ENCODE peak calls at places on chromosome 4, in nine cellular contexts. O, P, D, U, E, G, S, T and Y are unnamed samples.

GRCh38 chr4:3469386-3470243 is 6.5 kb downstream of the DOK7 start:
- DNase-seq in O (no peak), G (no peak), S (no peak), E (peak; percentile 64), T (no peak), U (no peak), D (no peak), P (no peak), Y (no peak)

GRCh38 chr4:128285085-128286023 is 2.3 kb downstream of the PGRMC2 start:
- DNase-seq in P (no peak), T (no peak), G (no peak), D (no peak), U (no peak), E (no peak), O (no peak), S (no peak), Y (no peak)

GRCh38 chr4:128862608-128863313 is 53.3 kb downstream of the JADE1 start:
- DNase-seq in U (peak; percentile 16), P (no peak), T (peak; percentile 20), E (no peak), G (no peak), O (no peak), D (peak; percentile 60), S (no peak), Y (no peak)

GRCh38 chr4:54213812-54214211 is 15.3 kb upstream of the PDGFRA start:
- DNase-seq in U (no peak), E (no peak), T (no peak), D (no peak), O (no peak), G (no peak), S (peak; percentile 51), P (no peak), Y (no peak)

GRCh38 chr4:53043096-53043495 is 181.0 kb downstream of the RASL11B start:
- DNase-seq in U (no peak), P (peak; percentile 13), T (no peak), D (no peak), O (no peak), G (no peak), S (no peak), E (no peak), Y (no peak)

GRCh38 chr4:182062936-182063335 is 180.3 kb upstream of the TENM3 start:
- DNase-seq in U (no peak), T (no peak), E (no peak), G (no peak), D (no peak), O (no peak), P (no peak), S (no peak), Y (no peak)

GRCh38 chr4:183158062-183158461 is 59.0 kb downstream of the WWC2 start:
- DNase-seq in U (no peak), S (no peak), E (no peak), O (no peak), D (no peak), P (no peak), G (no peak), T (no peak), Y (no peak)

GRCh38 chr4:157128395-157128794 is 52.4 kb downstream of the GLRB start:
- DNase-seq in D (no peak), P (no peak), E (no peak), S (no peak), T (no peak), U (no peak), G (peak; percentile 28), O (no peak), Y (no peak)

GRCh38 chr4:85925071-85925470 is 434.8 kb downstream of the MAPK10 start:
- DNase-seq in E (no peak), P (no peak), G (no peak), T (no peak), O (no peak), U (no peak), S (no peak), D (no peak), Y (no peak)

GRCh38 chr4:41963105-41963504 is 18.5 kb upstream of the DCAF4L1 start:
- DNase-seq in S (no peak), U (no peak), E (no peak), T (no peak), D (peak; percentile 37), G (peak; percentile 19), O (no peak), P (no peak), Y (no peak)

GRCh38 chr4:24266951-24267577 is 317.3 kb downstream of the DHX15 start:
- DNase-seq in E (no peak), O (no peak), T (no peak), P (no peak), G (no peak), S (no peak), U (no peak), D (no peak), Y (peak; percentile 40)

GRCh38 chr4:85825937-85826678 is 351.2 kb downstream of the ARHGAP24 start:
- DNase-seq in E (no peak), P (peak; percentile 72), D (no peak), T (no peak), O (peak; percentile 5), G (peak; percentile 42), U (no peak), S (no peak), Y (no peak)

GRCh38 chr4:22458112-22458511 is 57.8 kb downstream of the ADGRA3 start:
- DNase-seq in E (no peak), T (no peak), P (no peak), O (no peak), D (no peak), G (no peak), S (no peak), U (no peak), Y (no peak)

GRCh38 chr4:44016582-44017421 is 431.8 kb downstream of the KCTD8 start:
- DNase-seq in D (no peak), S (no peak), O (no peak), T (no peak), U (no peak), P (peak; percentile 81), E (no peak), G (peak; percentile 5), Y (no peak)

GRCh38 chr4:76943790-76944189 is 5.8 kb upstream of the SEPTIN11 start:
- DNase-seq in E (peak; percentile 35), O (no peak), T (no peak), S (peak; percentile 43), D (no peak), G (no peak), U (no peak), P (no peak), Y (no peak)

GRCh38 chr4:168496834-168497233 is at the start of gene PALLD:
- DNase-seq in E (peak; percentile 35), G (no peak), P (no peak), U (no peak), O (no peak), S (peak; percentile 30), T (no peak), D (no peak), Y (no peak)

GRCh38 chr4:179803857-179804256 is 2361.6 kb upstream of the AGA start:
- DNase-seq in T (no peak), D (no peak), S (no peak), O (no peak), P (no peak), U (no peak), E (no peak), G (no peak), Y (no peak)

GRCh38 chr4:133812236-133812635 is 389.4 kb downstream of the PABPC4L start:
- DNase-seq in O (no peak), T (no peak), S (no peak), E (no peak), P (no peak), G (no peak), U (no peak), D (no peak), Y (no peak)

GRCh38 chr4:75248770-75249467 is 265.3 kb downstream of the RCHY1 start:
- DNase-seq in E (no peak), G (no peak), T (no peak), O (no peak), U (no peak), P (no peak), S (no peak), D (no peak), Y (no peak)

GRCh38 chr4:155807021-155807420 is 48.2 kb downstream of the GUCY1B1 start:
- DNase-seq in U (no peak), E (no peak), T (no peak), O (no peak), D (no peak), P (no peak), G (no peak), S (no peak), Y (no peak)